ENCODE peak calls at places on chromosomes 2 and 18, in four cellular contexts. I, A, N and D are unnamed samples.

GRCh38 chr18:48539406-48540328 is 836 bp downstream of the CTIF start:
- DNase-seq in I (no peak), N (peak), A (no peak), D (no peak)

GRCh38 chr2:166637051-166637450 is 143.0 kb upstream of the SCN7A start:
- DNase-seq in I (no peak), N (no peak), A (no peak), D (no peak)

GRCh38 chr2:238016526-238016925 is 44.3 kb upstream of the SCLY start:
- DNase-seq in N (no peak), I (no peak), A (no peak), D (no peak)

GRCh38 chr2:105802587-105802986 is 57.9 kb downstream of the NCK2 start:
- DNase-seq in A (peak), N (no peak), I (no peak), D (no peak)

GRCh38 chr2:227454323-227454860 is 17.6 kb upstream of the AGFG1 start:
- DNase-seq in A (no peak), N (no peak), I (peak), D (no peak)

GRCh38 chr2:113863166-113863565 is 26.7 kb upstream of the ACTR3 start:
- DNase-seq in A (no peak), I (no peak), N (no peak), D (no peak)

GRCh38 chr2:238244151-238244550 is 4.3 kb upstream of the HES6 start:
- DNase-seq in I (no peak), N (no peak), A (no peak), D (no peak)

GRCh38 chr2:113754989-113755689 is 1.3 kb downstream of the SLC35F5 start:
- DNase-seq in I (peak), A (no peak), N (no peak), D (no peak)

GRCh38 chr2:157194097-157194688 is 63.3 kb upstream of the GALNT5 start:
- DNase-seq in A (no peak), N (no peak), I (peak), D (peak)

GRCh38 chr2:101736861-101737291 is 39.4 kb downstream of the MAP4K4 start:
- DNase-seq in I (no peak), A (no peak), N (no peak), D (no peak)

GRCh38 chr2:72982781-72983499 is 65.6 kb downstream of the EMX1 start:
- DNase-seq in N (no peak), A (no peak), I (no peak), D (no peak)

GRCh38 chr2:47087051-47087450 is 68.1 kb downstream of the STPG4 start:
- DNase-seq in I (no peak), N (no peak), A (no peak), D (no peak)

GRCh38 chr2:172249336-172249735 is 146.6 kb upstream of the DLX2 start:
- DNase-seq in N (no peak), A (no peak), I (no peak), D (no peak)

GRCh38 chr2:230434677-230435324 is 18.8 kb downstream of the SP100 start:
- DNase-seq in I (no peak), N (no peak), A (no peak), D (no peak)

DNA sequence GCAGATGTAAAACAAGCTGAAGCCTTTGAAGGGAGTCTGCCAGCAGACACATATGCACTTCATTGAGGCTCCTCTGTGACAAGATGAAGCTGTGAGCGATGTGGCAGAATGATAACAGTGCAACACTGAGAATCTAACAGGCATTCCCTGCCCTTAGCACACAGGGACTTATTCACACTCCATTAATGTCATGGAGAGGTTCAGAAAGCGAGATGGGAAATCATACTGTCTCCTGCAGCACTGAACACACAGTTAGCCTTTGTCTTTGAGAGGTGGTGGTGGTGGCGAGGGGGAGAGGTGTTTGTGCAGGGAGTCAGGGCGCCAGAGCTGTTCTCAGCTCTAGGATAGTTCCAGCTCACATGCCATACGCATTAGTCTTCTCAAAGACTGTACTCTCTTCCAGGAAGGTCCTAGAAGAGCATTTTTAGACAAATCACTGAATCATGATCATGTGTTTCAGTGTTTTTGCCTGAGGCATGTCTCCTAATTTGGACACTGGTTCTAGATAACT is 93.4 kb upstream of the ITGB6 start:
- DNase-seq in A (no peak), I (no peak), N (no peak), D (no peak)
- TF ChIP-seq ZNF274 in A (no peak), I (no peak), N (no peak), D (no peak)

GRCh38 chr18:23380001-23380550 is 73.0 kb upstream of the RIOK3 start:
- DNase-seq in I (no peak), A (no peak), N (no peak), D (no peak)
- TF ChIP-seq SUZ12 in I (no peak), A (no peak), N (no peak), D (no peak)

GRCh38 chr2:32135409-32135808 is 30.3 kb upstream of the SLC30A6 start:
- DNase-seq in N (no peak), I (peak), A (no peak), D (no peak)
- TF ChIP-seq ZNF274 in N (no peak), I (no peak), A (no peak), D (no peak)

DNA sequence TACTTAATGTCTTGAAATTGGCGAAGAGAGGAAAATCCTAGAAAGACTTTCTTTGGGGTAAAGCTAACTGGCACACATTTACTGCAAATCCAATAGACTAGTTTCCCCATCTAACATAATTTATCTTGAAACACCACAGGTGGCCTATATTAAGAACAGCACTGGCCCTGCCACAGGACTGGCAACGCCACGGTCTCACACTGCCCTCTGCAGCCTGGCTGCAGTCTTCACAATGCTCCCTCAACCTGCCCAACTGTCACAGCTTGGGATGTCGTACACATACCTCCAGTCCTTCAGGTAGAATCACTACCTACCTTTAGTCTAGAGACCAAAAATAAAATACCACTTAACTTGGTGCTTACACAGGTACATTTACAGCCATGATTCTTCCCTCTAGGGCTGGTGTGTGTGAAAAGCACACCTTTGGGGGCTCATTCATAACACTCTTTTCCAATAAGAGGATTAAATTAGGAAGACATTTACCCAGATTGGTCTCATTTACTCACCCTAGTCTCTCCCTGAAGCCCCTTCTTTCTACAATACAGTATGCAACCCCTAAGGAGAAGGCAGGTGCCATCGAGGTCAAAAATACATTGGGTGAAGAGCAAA is 222.2 kb downstream of the C1D start:
- DNase-seq in I (peak), A (no peak), N (peak), D (peak)
- TF ChIP-seq SUZ12 in I (no peak), A (no peak), N (no peak), D (no peak)

DNA sequence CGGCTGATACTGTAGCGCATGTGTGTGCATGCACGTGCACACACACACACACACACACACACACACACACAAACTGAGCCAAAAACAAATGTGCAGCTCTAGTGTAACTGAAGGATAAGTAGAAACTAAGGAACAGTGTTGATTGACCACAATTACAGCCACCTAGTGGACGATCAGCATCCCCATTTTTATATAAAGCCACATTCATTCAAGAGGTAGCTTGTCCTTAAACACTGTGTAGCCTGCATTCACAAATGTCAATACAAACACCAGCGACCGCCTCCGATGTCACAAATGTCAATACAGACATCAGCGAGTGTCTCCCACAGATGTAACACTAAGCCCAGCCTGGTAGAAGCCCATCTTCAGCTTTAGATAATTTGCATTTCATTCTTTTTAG is 167.4 kb downstream of the PTGR3 start:
- DNase-seq in N (no peak), I (no peak), A (no peak), D (no peak)
- TF ChIP-seq ZNF274 in N (no peak), I (no peak), A (no peak), D (no peak)

DNA sequence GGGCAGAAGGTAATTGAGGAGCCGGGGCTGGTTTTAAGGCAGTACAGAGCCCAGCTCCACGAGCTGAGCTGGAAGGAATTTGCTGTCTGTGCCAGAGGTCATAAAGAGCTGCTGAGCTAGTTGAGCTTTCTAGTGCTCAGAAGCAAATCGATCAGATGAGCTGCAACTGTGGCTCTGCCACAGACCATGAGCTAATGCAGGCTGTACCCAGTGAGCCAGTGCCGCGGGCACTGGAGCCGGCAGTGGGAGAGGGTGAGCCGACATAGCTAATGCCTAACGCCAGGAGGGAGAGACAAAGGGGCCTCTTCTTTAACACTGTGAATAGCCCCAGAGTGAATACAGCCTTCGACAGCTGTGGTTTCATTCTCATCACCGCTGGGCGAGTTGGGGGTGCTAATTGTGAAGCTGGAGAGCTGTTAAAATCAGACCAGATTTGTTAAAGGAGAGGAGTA is 410.1 kb upstream of the TCF4 start:
- DNase-seq in N (peak), I (no peak), A (no peak), D (no peak)
- TF ChIP-seq SUZ12 in N (no peak), I (no peak), A (no peak), D (no peak)

DNA sequence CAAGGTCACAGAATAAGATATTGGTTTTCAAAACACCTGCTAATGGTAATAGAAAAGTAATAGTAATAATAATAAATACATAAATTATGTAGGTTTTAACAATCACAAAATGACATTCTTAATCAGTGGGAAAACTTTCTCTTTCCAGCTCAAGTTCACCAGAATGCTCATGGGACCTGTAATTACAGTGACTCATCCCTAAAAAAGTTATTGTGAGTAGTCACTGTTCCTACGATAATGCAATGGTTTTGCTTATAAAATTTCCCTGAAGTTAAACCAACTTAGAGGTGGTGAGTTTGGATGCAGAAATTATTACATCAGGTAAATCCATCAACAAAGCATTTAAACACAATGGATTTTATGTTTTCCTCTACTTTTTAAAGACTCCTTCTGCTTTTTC is 502.3 kb downstream of the PID1 start:
- DNase-seq in N (no peak), I (no peak), A (no peak), D (no peak)
- TF ChIP-seq ZNF274 in N (no peak), I (no peak), A (no peak), D (no peak)

GRCh38 chr2:19356545-19357382 is 1.7 kb downstream of the OSR1 start:
- DNase-seq in A (no peak), N (no peak), I (no peak), D (no peak)

GRCh38 chr2:19357383-19358241 is 811 bp downstream of the OSR1 start:
- DNase-seq in A (no peak), N (peak), I (no peak), D (no peak)

GRCh38 chr2:19359021-19359357 is 566 bp upstream of the OSR1 start:
- DNase-seq in N (no peak), I (no peak), A (no peak), D (no peak)

GRCh38 chr2:19359456-19359855 is 1.0 kb upstream of the OSR1 start:
- DNase-seq in N (no peak), A (no peak), I (no peak), D (no peak)

DNA sequence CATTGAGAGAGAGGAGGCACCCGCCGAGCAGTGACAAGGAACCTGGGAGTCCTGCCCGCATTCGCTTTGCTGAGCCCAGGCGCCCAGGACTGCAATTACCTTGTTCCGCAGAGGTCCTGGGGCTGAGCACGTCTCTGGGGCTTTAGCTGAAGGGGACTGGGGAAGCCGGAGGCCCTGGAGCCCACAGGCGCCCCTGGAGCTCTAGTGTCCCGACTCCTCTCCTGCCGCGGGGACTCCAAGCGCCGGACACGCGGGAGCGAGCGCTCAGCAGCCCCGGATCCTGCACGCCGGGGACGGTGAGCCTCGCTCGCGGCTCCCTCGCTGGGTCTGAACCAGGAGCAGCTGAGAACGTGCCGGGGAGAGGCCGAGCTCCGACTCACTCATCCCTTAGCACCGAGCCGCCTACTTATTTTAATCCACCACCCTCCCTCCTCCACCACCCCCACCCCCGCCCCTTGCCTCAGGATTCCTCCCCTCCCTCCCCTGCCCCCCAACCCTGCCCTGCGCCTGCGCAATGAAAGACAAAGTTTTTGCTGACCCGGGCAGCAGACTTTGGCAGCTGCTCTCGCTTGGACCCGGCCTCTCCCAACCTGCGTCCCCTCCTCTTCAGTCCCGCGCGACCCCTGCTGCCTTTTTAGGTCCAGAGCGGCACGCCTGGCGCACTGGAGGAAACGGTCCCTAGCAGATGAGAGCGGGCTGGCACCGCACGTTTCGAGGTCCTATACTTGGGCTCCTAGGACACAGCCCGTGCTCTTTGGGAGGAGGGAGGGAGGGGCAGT is at the start of gene OSR1:
- DNase-seq in A (no peak), I (peak), N (peak), D (peak)
- TF ChIP-seq SUZ12 in A (peak), I (no peak), N (no peak), D (peak)